ENCODE peak calls at places on chromosomes 3 and 15, in seven cellular contexts. L, V, Y, P, O, R and C are unnamed samples.

GRCh38 chr3:182143903-182144302 is 432.2 kb downstream of the SOX2 start:
- DNase-seq in L (no peak), P (no peak), O (no peak), V (no peak), Y (no peak), R (no peak), C (no peak)

GRCh38 chr3:101829066-101829830 is 20.1 kb upstream of the NFKBIZ start:
- DNase-seq in O (peak; percentile 80), P (peak; percentile 52), L (no peak), V (peak; percentile 73), R (peak; percentile 73), Y (peak; percentile 88), C (no peak)

GRCh38 chr15:99092554-99093172 is 12.2 kb upstream of the SYNM start:
- DNase-seq in O (no peak), Y (peak; percentile 36), P (no peak), L (no peak), V (no peak), R (no peak), C (no peak)

GRCh38 chr15:75620043-75620775 is 5.3 kb downstream of the SNUPN start:
- DNase-seq in O (no peak), R (no peak), L (no peak), P (no peak), Y (no peak), V (peak; percentile 59), C (no peak)

GRCh38 chr15:58269455-58270414 is 131.6 kb downstream of the AQP9 start:
- DNase-seq in O (no peak), L (no peak), R (peak; percentile 70), Y (no peak), P (peak; percentile 92), V (no peak), C (peak; percentile 10)

GRCh38 chr15:50828610-50829206 is 63.2 kb upstream of the SPPL2A start:
- DNase-seq in R (no peak), P (peak; percentile 75), Y (no peak), V (no peak), O (no peak), L (no peak), C (no peak)

GRCh38 chr15:51736069-51736468 is 1.4 kb downstream of the LYSMD2 start:
- DNase-seq in O (no peak), P (no peak), Y (no peak), V (no peak), R (peak; percentile 16), L (no peak), C (peak; percentile 59)

GRCh38 chr3:98188553-98188952 is 22.1 kb downstream of the OR5H15 start:
- DNase-seq in L (no peak), P (no peak), Y (no peak), O (no peak), R (no peak), V (no peak), C (no peak)

GRCh38 chr3:10380906-10381795 is 60.2 kb upstream of the SEC13 start:
- DNase-seq in R (no peak), Y (no peak), V (no peak), P (no peak), O (no peak), L (no peak), C (no peak)

GRCh38 chr3:69079269-69080159 is 651 bp downstream of the UBA3 start:
- DNase-seq in R (no peak), Y (no peak), P (no peak), L (no peak), V (peak; percentile 52), O (no peak), C (peak; percentile 44)

GRCh38 chr15:33226559-33227181 is 32.2 kb upstream of the FMN1 start:
- DNase-seq in O (no peak), L (no peak), Y (no peak), R (peak; percentile 45), V (peak; percentile 59), P (peak; percentile 75), C (peak; percentile 9)

GRCh38 chr3:24296441-24297205 is 198.0 kb downstream of the THRB start:
- DNase-seq in R (no peak), O (no peak), P (no peak), Y (no peak), V (no peak), L (no peak), C (no peak)

GRCh38 chr3:129482721-129483120 is 42.7 kb downstream of the IFT122 start:
- DNase-seq in R (no peak), L (no peak), O (no peak), Y (no peak), P (no peak), V (no peak), C (no peak)

GRCh38 chr3:183252973-183253363 is at the start of gene B3GNT5:
- DNase-seq in L (no peak), Y (no peak), O (peak; percentile 29), R (peak; percentile 92), P (peak; percentile 97), V (no peak), C (no peak)

GRCh38 chr3:129827765-129828164 is 65.7 kb downstream of the TMCC1 start:
- DNase-seq in P (no peak), R (no peak), V (peak; percentile 53), O (peak; percentile 69), L (peak; percentile 3), Y (no peak), C (peak; percentile 29)

GRCh38 chr3:196108075-196108743 is 26.3 kb upstream of the TFRC start:
- DNase-seq in L (no peak), V (no peak), Y (no peak), O (no peak), P (peak; percentile 96), R (no peak), C (no peak)

GRCh38 chr3:66738625-66739330 is 238.0 kb upstream of the LRIG1 start:
- DNase-seq in R (no peak), P (no peak), O (no peak), V (no peak), Y (no peak), L (no peak), C (no peak)

DNA sequence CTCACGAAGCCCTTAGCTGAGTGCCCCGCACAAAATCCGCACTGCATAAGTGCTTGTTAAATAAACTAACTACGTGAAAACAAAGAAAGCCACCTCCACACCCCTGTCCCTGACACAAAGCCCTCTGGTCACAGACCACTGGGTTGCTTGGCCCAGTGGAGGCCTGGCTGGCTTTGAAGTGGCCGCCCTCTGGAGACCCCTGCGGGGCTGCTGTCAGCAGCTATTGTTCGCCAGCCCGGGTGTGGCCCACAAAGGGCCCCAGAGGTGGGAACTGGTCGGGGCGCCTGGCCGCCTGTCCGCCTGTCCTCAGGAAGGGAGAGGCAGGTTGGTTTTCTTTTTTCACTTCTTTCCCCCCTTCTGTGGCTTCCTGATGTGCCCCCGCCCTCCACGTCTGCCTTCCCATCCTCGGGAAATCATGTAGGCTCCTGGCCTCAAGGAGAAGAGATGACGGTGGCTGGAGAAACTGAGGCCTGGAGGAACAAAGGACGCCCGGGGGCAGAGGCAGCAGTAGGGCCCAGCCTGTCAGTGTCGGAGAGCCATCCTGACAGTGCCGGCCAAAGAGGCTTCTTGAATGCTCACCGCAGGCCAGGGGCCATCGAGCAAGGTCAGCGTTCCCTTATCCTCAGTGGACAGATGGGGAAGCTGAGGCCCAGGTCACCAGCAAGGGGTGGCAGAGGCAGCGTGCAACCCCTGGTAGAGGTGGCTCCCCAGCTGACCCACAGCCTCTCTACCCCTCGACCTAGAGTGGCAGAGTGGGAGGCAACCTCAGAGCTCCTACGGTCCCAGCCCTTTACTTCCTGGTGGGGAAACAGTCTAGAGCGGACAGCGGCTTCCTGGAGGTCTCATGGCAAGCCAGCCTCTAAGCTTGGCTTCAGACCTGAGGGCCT is 61.2 kb downstream of the SLC6A6 start:
- DNase-seq in L (no peak), O (no peak), Y (no peak), P (no peak), R (no peak), V (no peak), C (no peak)
- H3K36me3 ChIP-seq in L (no peaks in the 10 kb centered on the region), O (no peaks in the 10 kb centered on the region), Y (peaks cover 44% of the 10 kb centered on the region), P (peaks cover 25% of the 10 kb centered on the region), R (no peaks in the 10 kb centered on the region), V (no peaks in the 10 kb centered on the region), C (peaks cover 27% of the 10 kb centered on the region)

GRCh38 chr15:65732698-65733097 is 59.4 kb downstream of the DENND4A start:
- DNase-seq in P (no peak), V (no peak), O (no peak), L (no peak), Y (no peak), R (no peak), C (no peak)

GRCh38 chr15:65743637-65744252 is 48.3 kb downstream of the DENND4A start:
- DNase-seq in Y (no peak), V (no peak), R (no peak), L (no peak), O (no peak), P (no peak), C (no peak)

GRCh38 chr15:65740148-65740547 is 51.9 kb downstream of the DENND4A start:
- DNase-seq in R (no peak), V (no peak), P (no peak), Y (no peak), L (no peak), O (no peak), C (no peak)

GRCh38 chr15:65738649-65739048 is 53.4 kb downstream of the DENND4A start:
- DNase-seq in P (peak; percentile 4), V (no peak), Y (no peak), L (no peak), R (no peak), O (no peak), C (no peak)
- H3K36me3 ChIP-seq in P (no peaks in the 10 kb centered on the region), V (no peaks in the 10 kb centered on the region), Y (peaks cover 33% of the 10 kb centered on the region), L (no peaks in the 10 kb centered on the region), R (no peaks in the 10 kb centered on the region), O (no peaks in the 10 kb centered on the region), C (peaks cover 5% of the 10 kb centered on the region)

GRCh38 chr3:4780545-4780957 is 198.7 kb upstream of the BHLHE40 start:
- DNase-seq in R (no peak), P (no peak), L (no peak), V (no peak), O (no peak), Y (no peak), C (no peak)

GRCh38 chr3:4786431-4786830 is 192.8 kb upstream of the BHLHE40 start:
- DNase-seq in L (no peak), R (no peak), O (no peak), V (no peak), P (no peak), Y (no peak), C (no peak)

GRCh38 chr3:4791358-4791757 is 187.9 kb upstream of the BHLHE40 start:
- DNase-seq in L (no peak), O (no peak), R (no peak), P (no peak), V (no peak), Y (no peak), C (no peak)

GRCh38 chr3:4782095-4782494 is 197.1 kb upstream of the BHLHE40 start:
- DNase-seq in L (no peak), P (no peak), Y (no peak), R (no peak), V (no peak), O (no peak), C (no peak)

DNA sequence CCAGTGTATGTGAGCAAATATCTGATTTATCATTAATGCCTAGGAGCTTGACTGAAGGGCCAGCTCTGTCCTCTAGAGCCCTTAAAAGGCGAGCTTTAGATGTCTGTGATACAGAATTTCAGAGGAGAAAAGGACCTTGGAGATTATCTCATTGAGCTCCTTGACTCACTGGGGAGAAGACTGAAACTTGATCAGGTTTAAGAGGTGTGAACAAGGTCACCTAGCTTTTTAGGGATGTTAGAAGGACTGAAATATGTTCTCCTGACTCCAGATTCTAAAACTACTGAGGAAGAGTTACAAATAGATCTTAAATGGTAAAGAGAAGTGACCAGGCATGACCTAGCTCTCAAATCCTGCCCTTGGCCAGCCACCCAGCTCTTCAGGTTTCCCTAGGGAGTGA is 193.7 kb upstream of the BHLHE40 start:
- DNase-seq in Y (no peak), P (no peak), V (no peak), O (no peak), L (no peak), R (no peak), C (no peak)
- H3K36me3 ChIP-seq in Y (peaks cover 29% of the 10 kb centered on the region), P (no peaks in the 10 kb centered on the region), V (peaks cover 13% of the 10 kb centered on the region), O (no peaks in the 10 kb centered on the region), L (no peaks in the 10 kb centered on the region), R (no peaks in the 10 kb centered on the region), C (peaks cover 1% of the 10 kb centered on the region)

GRCh38 chr15:40014390-40014789 is 24.6 kb downstream of the SRP14 start:
- DNase-seq in R (no peak), O (no peak), V (no peak), L (no peak), Y (no peak), P (no peak), C (no peak)
- H3K36me3 ChIP-seq in R (no peaks in the 10 kb centered on the region), O (no peaks in the 10 kb centered on the region), V (peaks cover 5% of the 10 kb centered on the region), L (peaks cover 15% of the 10 kb centered on the region), Y (peaks cover 65% of the 10 kb centered on the region), P (peaks cover 2% of the 10 kb centered on the region), C (peaks cover 5% of the 10 kb centered on the region)